ENCODE peak calls at places on chromosomes 2 and 18, in seven cellular contexts. M is hepatocyte; O is smooth muscle cell of the brain vasculature; Y is NCI-H748 treated with DMSO at 0.1 percent for 48 hours; W is stimulated activated CD8-positive, alpha-beta memory T cell treated with anti-CD3 and anti-CD28 coated beads, Interleukin-2, amount 100 ng/mL, for 48 hours; J is epithelial cell of esophagus; G is GF-D8. H is an unnamed sample.

GRCh38 chr18:79524181-79525078 is 128.7 kb downstream of the NFATC1 start:
- DNase-seq in M (no peak), O (no peak), Y (no peak), W (peak; percentile 65), J (no peak), G (no peak), H (no peak)

GRCh38 chr18:59554796-59555195 is 142.4 kb downstream of the CCBE1 start:
- DNase-seq in M (no peak), O (no peak), Y (no peak), W (no peak), J (peak; percentile 79), G (no peak), H (no peak)

GRCh38 chr2:98564541-98565164 is 43.7 kb downstream of the COA5 start:
- DNase-seq in M (no peak), O (no peak), Y (no peak), W (no peak), J (no peak), G (no peak), H (no peak)

GRCh38 chr18:7908686-7909299 is 341.7 kb downstream of the PTPRM start:
- DNase-seq in M (no peak), O (no peak), Y (peak; percentile 100), W (no peak), J (peak; percentile 35), G (no peak), H (no peak)

GRCh38 chr2:70703900-70704549 is 64.0 kb downstream of the ADD2 start:
- DNase-seq in M (no peak), O (no peak), Y (no peak), W (no peak), J (peak; percentile 17), G (no peak), H (no peak)

GRCh38 chr18:48993586-48993985 is 42.8 kb upstream of the SMAD7 start:
- DNase-seq in M (peak; percentile 4), O (no peak), Y (no peak), W (no peak), J (peak; percentile 47), G (no peak), H (peak; percentile 57)

GRCh38 chr18:75507636-75508035 is 80.1 kb upstream of the SMIM21 start:
- DNase-seq in M (no peak), O (no peak), Y (no peak), W (no peak), J (peak; percentile 72), G (no peak), H (no peak)

GRCh38 chr2:157488877-157489276 is 45.0 kb upstream of the CYTIP start:
- DNase-seq in M (no peak), O (no peak), Y (no peak), W (no peak), J (no peak), G (no peak), H (no peak)

GRCh38 chr18:74947875-74948274 is 261.1 kb downstream of the PTGR3 start:
- DNase-seq in M (no peak), O (no peak), Y (no peak), W (no peak), J (no peak), G (no peak), H (no peak)

GRCh38 chr18:77201508-77201907 is 48.1 kb upstream of the GALR1 start:
- DNase-seq in M (no peak), O (no peak), Y (no peak), W (no peak), J (peak; percentile 57), G (no peak), H (no peak)

GRCh38 chr2:174761837-174762236 is 2.4 kb downstream of the CHRNA1 start:
- DNase-seq in M (no peak), O (no peak), Y (no peak), W (no peak), J (peak; percentile 14), G (no peak), H (peak; percentile 57)

GRCh38 chr2:125837108-125837507 is 818.9 kb upstream of the GYPC start:
- DNase-seq in M (peak; percentile 52), O (no peak), Y (no peak), W (no peak), J (no peak), G (no peak), H (no peak)

GRCh38 chr18:27604583-27604982 is 419.5 kb upstream of the CHST9 start:
- DNase-seq in M (peak; percentile 77), O (no peak), Y (no peak), W (no peak), J (peak; percentile 75), G (no peak), H (no peak)

GRCh38 chr18:76827205-76827885 is 5.0 kb downstream of the ZNF236 start:
- DNase-seq in M (no peak), O (no peak), Y (no peak), W (no peak), J (no peak), G (no peak), H (no peak)

GRCh38 chr2:146385031-146385430 is 1459.8 kb upstream of the ACVR2A start:
- DNase-seq in M (no peak), O (no peak), Y (no peak), W (no peak), J (no peak), G (no peak), H (no peak)

GRCh38 chr2:42141687-42142475 is 27.3 kb upstream of the EML4 start:
- DNase-seq in M (peak; percentile 90), O (peak; percentile 83), Y (peak; percentile 29), W (no peak), J (peak; percentile 54), G (peak; percentile 28), H (peak; percentile 63)

GRCh38 chr2:24830351-24830750 is 37.1 kb downstream of the CENPO start:
- DNase-seq in M (no peak), O (no peak), Y (no peak), W (no peak), J (no peak), G (no peak), H (peak; percentile 62)

GRCh38 chr2:54341656-54342055 is 85.6 kb upstream of the TSPYL6 start:
- DNase-seq in M (no peak), O (no peak), Y (no peak), W (no peak), J (no peak), G (no peak), H (no peak)

GRCh38 chr2:230828272-230828961 is 36.3 kb upstream of the ITM2C start:
- DNase-seq in M (no peak), O (no peak), Y (no peak), W (peak; percentile 27), J (no peak), G (no peak), H (peak; percentile 16)

GRCh38 chr2:160375037-160375436 is 118.6 kb downstream of the RBMS1 start:
- DNase-seq in M (no peak), O (peak; percentile 55), Y (no peak), W (no peak), J (no peak), G (no peak), H (no peak)

GRCh38 chr2:190626656-190627055 is 22.2 kb upstream of the NAB1 start:
- DNase-seq in M (no peak), O (no peak), Y (no peak), W (no peak), J (no peak), G (no peak), H (no peak)

GRCh38 chr2:157900203-157900602 is 24.1 kb upstream of the ACVR1 start:
- DNase-seq in M (no peak), O (no peak), Y (no peak), W (no peak), J (peak; percentile 61), G (no peak), H (no peak)

GRCh38 chr2:101698419-101699190 is 1.1 kb downstream of the MAP4K4 start:
- DNase-seq in M (peak; percentile 19), O (no peak), Y (no peak), W (no peak), J (peak; percentile 59), G (no peak), H (no peak)

GRCh38 chr2:144256996-144257707 is 262.8 kb downstream of the ZEB2 start:
- DNase-seq in M (no peak), O (no peak), Y (no peak), W (no peak), J (no peak), G (no peak), H (no peak)

GRCh38 chr2:9508934-9509333 is 34.6 kb downstream of the IAH1 start:
- DNase-seq in M (no peak), O (no peak), Y (no peak), W (no peak), J (no peak), G (no peak), H (no peak)

GRCh38 chr2:33633295-33633694 is 34.2 kb upstream of the FAM98A start:
- DNase-seq in M (no peak), O (no peak), Y (no peak), W (no peak), J (no peak), G (no peak), H (no peak)

GRCh38 chr2:24818721-24819167 is 25.5 kb downstream of the CENPO start:
- DNase-seq in M (no peak), O (no peak), Y (no peak), W (no peak), J (no peak), G (no peak), H (no peak)

GRCh38 chr2:229970406-229970805 is 48.1 kb downstream of the FBXO36 start:
- DNase-seq in M (no peak), O (no peak), Y (no peak), W (no peak), J (no peak), G (no peak), H (no peak)

GRCh38 chr2:40680547-40680946 is 228.7 kb upstream of the SLC8A1 start:
- DNase-seq in M (no peak), O (no peak), Y (no peak), W (no peak), J (no peak), G (no peak), H (no peak)

GRCh38 chr18:71038196-71038595 is 749.4 kb downstream of the SOCS6 start:
- DNase-seq in M (no peak), O (no peak), Y (no peak), W (no peak), J (no peak), G (no peak), H (no peak)

GRCh38 chr2:240127911-240128607 is 8.0 kb downstream of the COPS9 start:
- DNase-seq in M (no peak), O (no peak), Y (no peak), W (no peak), J (no peak), G (no peak), H (no peak)

GRCh38 chr2:85590950-85591349 is 4.6 kb upstream of the RNF181 start:
- DNase-seq in M (no peak), O (no peak), Y (no peak), W (no peak), J (no peak), G (no peak), H (no peak)

GRCh38 chr2:16060936-16061338 is 120.6 kb downstream of the MYCN start:
- DNase-seq in M (no peak), O (no peak), Y (no peak), W (no peak), J (no peak), G (no peak), H (no peak)

GRCh38 chr2:235026137-235026536 is 74.3 kb downstream of the SH3BP4 start:
- DNase-seq in M (peak; percentile 38), O (no peak), Y (no peak), W (no peak), J (peak; percentile 99), G (no peak), H (peak; percentile 37)

GRCh38 chr2:86368181-86368824 is 30.9 kb upstream of the REEP1 start:
- DNase-seq in M (peak; percentile 72), O (no peak), Y (no peak), W (no peak), J (peak; percentile 29), G (no peak), H (peak; percentile 52)